ENCODE peak calls at places on chromosomes 2 and 18, in four cellular contexts. M is NCI-H2081, Q is A172, O is cardiac muscle cell. P is an unnamed sample.

GRCh38 chr2:237341872-237342271 is 72.1 kb downstream of the COL6A3 start:
- DNase-seq in M (no peak), Q (no peak), O (peak), P (no peak)

GRCh38 chr2:107719141-107719540 is 107.6 kb upstream of the RGPD4 start:
- DNase-seq in Q (no peak), M (no peak), O (no peak), P (no peak)

GRCh38 chr18:76821875-76822509 is 365 bp upstream of the ZNF236 start:
- DNase-seq in O (peak), Q (peak), M (peak), P (peak)

GRCh38 chr2:241945311-241945710 is 75.8 kb downstream of the RTP5 start:
- DNase-seq in O (no peak), Q (no peak), M (no peak), P (no peak)

GRCh38 chr2:96923810-96924774 is 54.2 kb upstream of the SEMA4C start:
- DNase-seq in M (no peak), Q (no peak), O (no peak), P (peak)

GRCh38 chr18:78634061-78634696 is 345.4 kb upstream of the SALL3 start:
- DNase-seq in O (no peak), Q (no peak), M (no peak), P (no peak)

GRCh38 chr18:32618501-32618985 is 147.9 kb upstream of the GAREM1 start:
- DNase-seq in Q (no peak), O (no peak), M (no peak), P (no peak)

GRCh38 chr2:1742680-1743395 is 1.5 kb downstream of the PXDN start:
- DNase-seq in M (peak), Q (peak), O (peak), P (no peak)

GRCh38 chr2:47056374-47056773 is 98.7 kb downstream of the STPG4 start:
- DNase-seq in O (peak), M (no peak), Q (no peak), P (no peak)

GRCh38 chr2:205358351-205358815 is 323.9 kb upstream of the NRP2 start:
- DNase-seq in O (peak), Q (peak), M (no peak), P (no peak)

GRCh38 chr2:177246000-177246399 is 18.5 kb downstream of the NFE2L2 start:
- DNase-seq in O (no peak), Q (no peak), M (no peak), P (no peak)

GRCh38 chr18:7775848-7776247 is 208.7 kb downstream of the PTPRM start:
- DNase-seq in Q (no peak), M (no peak), O (no peak), P (no peak)

GRCh38 chr18:8947576-8947975 is 154.9 kb upstream of the NDUFV2 start:
- DNase-seq in Q (peak), O (peak), M (no peak), P (no peak)

GRCh38 chr2:202090530-202090929 is 17.5 kb downstream of the KIAA2012 start:
- DNase-seq in M (no peak), Q (no peak), O (no peak), P (no peak)

GRCh38 chr2:38091757-38092156 is 15.8 kb upstream of the CYP1B1 start:
- DNase-seq in M (no peak), O (no peak), Q (no peak), P (no peak)

GRCh38 chr2:49255325-49256023 is 101.2 kb upstream of the FSHR start:
- DNase-seq in O (peak), Q (no peak), M (peak), P (no peak)